ENCODE peak calls at places on chromosome 5, in six cellular contexts. One of them, this sample, is unnamed.
A peak's percentile ranks its signal among the peaks of the same experiment; 100 is the strongest.

GRCh38 chr5:141637266-141637692 is 482 bp downstream of the RELL2 start:
- DNase-seq in fibroblast of lung: no peak
- DNase-seq in neuronal stem cell: peak; percentile 26
- DNase-seq in PC-3: no peak
- DNase-seq in A549: no peak
- DNase-seq in neural progenitor cell: peak; percentile 62
- DNase-seq in this sample: no peak

GRCh38 chr5:148469446-148470062 is 85.8 kb downstream of the FBXO38 start:
- DNase-seq in fibroblast of lung: peak; percentile 83
- DNase-seq in neuronal stem cell: no peak
- DNase-seq in PC-3: peak; percentile 97
- DNase-seq in A549: no peak
- DNase-seq in neural progenitor cell: no peak
- DNase-seq in this sample: no peak

GRCh38 chr5:96968614-96969013 is 32.7 kb downstream of the LNPEP start:
- DNase-seq in fibroblast of lung: no peak
- DNase-seq in neuronal stem cell: no peak
- DNase-seq in PC-3: no peak
- DNase-seq in A549: no peak
- DNase-seq in neural progenitor cell: no peak
- DNase-seq in this sample: no peak

GRCh38 chr5:10684303-10685086 is 76.5 kb downstream of the DAP start:
- DNase-seq in fibroblast of lung: no peak
- DNase-seq in neuronal stem cell: no peak
- DNase-seq in PC-3: no peak
- DNase-seq in A549: no peak
- DNase-seq in neural progenitor cell: no peak
- DNase-seq in this sample: no peak

GRCh38 chr5:119331566-119332095 is 24.2 kb upstream of the TNFAIP8 start:
- DNase-seq in fibroblast of lung: no peak
- DNase-seq in neuronal stem cell: no peak
- DNase-seq in PC-3: no peak
- DNase-seq in A549: no peak
- DNase-seq in neural progenitor cell: no peak
- DNase-seq in this sample: no peak

GRCh38 chr5:138369706-138370105 is 17.2 kb downstream of the KDM3B start:
- DNase-seq in fibroblast of lung: no peak
- DNase-seq in neuronal stem cell: no peak
- DNase-seq in PC-3: no peak
- DNase-seq in A549: no peak
- DNase-seq in neural progenitor cell: no peak
- DNase-seq in this sample: no peak

GRCh38 chr5:117336208-117336607 is 761.6 kb upstream of the SEMA6A start:
- DNase-seq in fibroblast of lung: no peak
- DNase-seq in neuronal stem cell: no peak
- DNase-seq in PC-3: no peak
- DNase-seq in A549: no peak
- DNase-seq in neural progenitor cell: no peak
- DNase-seq in this sample: no peak

GRCh38 chr5:156367602-156368001 is 40.6 kb downstream of the SGCD start:
- DNase-seq in fibroblast of lung: peak; percentile 93
- DNase-seq in neuronal stem cell: no peak
- DNase-seq in PC-3: no peak
- DNase-seq in A549: no peak
- DNase-seq in neural progenitor cell: no peak
- DNase-seq in this sample: no peak

GRCh38 chr5:132483101-132483500 is 7.5 kb downstream of the IRF1 start:
- DNase-seq in fibroblast of lung: no peak
- DNase-seq in neuronal stem cell: no peak
- DNase-seq in PC-3: no peak
- DNase-seq in A549: no peak
- DNase-seq in neural progenitor cell: no peak
- DNase-seq in this sample: no peak

GRCh38 chr5:148455055-148455675 is 71.4 kb downstream of the FBXO38 start:
- DNase-seq in fibroblast of lung: peak; percentile 44
- DNase-seq in neuronal stem cell: no peak
- DNase-seq in PC-3: no peak
- DNase-seq in A549: no peak
- DNase-seq in neural progenitor cell: no peak
- DNase-seq in this sample: no peak

GRCh38 chr5:134594797-134595457 is 37.7 kb downstream of the SAR1B start:
- DNase-seq in fibroblast of lung: no peak
- DNase-seq in neuronal stem cell: no peak
- DNase-seq in PC-3: no peak
- DNase-seq in A549: no peak
- DNase-seq in neural progenitor cell: no peak
- DNase-seq in this sample: no peak

GRCh38 chr5:81986126-81986525 is 14.3 kb downstream of the ATG10 start:
- DNase-seq in fibroblast of lung: peak; percentile 78
- DNase-seq in neuronal stem cell: no peak
- DNase-seq in PC-3: no peak
- DNase-seq in A549: no peak
- DNase-seq in neural progenitor cell: no peak
- DNase-seq in this sample: no peak

GRCh38 chr5:143279698-143280097 is 123.8 kb downstream of the NR3C1 start:
- DNase-seq in fibroblast of lung: peak; percentile 38
- DNase-seq in neuronal stem cell: no peak
- DNase-seq in PC-3: peak; percentile 46
- DNase-seq in A549: peak; percentile 68
- DNase-seq in neural progenitor cell: peak; percentile 6
- DNase-seq in this sample: peak; percentile 76

GRCh38 chr5:14201325-14202061 is 58.4 kb downstream of the TRIO start:
- DNase-seq in fibroblast of lung: peak; percentile 90
- DNase-seq in neuronal stem cell: no peak
- DNase-seq in PC-3: peak; percentile 36
- DNase-seq in A549: no peak
- DNase-seq in neural progenitor cell: no peak
- DNase-seq in this sample: no peak

GRCh38 chr5:152864447-152864846 is 459.4 kb upstream of the NMUR2 start:
- DNase-seq in fibroblast of lung: no peak
- DNase-seq in neuronal stem cell: no peak
- DNase-seq in PC-3: no peak
- DNase-seq in A549: no peak
- DNase-seq in neural progenitor cell: no peak
- DNase-seq in this sample: no peak

GRCh38 chr5:95113489-95113888 is 171.4 kb downstream of the MCTP1 start:
- DNase-seq in fibroblast of lung: peak; percentile 88
- DNase-seq in neuronal stem cell: no peak
- DNase-seq in PC-3: peak; percentile 9
- DNase-seq in A549: no peak
- DNase-seq in neural progenitor cell: peak; percentile 45
- DNase-seq in this sample: no peak

GRCh38 chr5:6439588-6440550 is 8.8 kb upstream of the UBE2QL1 start:
- DNase-seq in fibroblast of lung: peak; percentile 18
- DNase-seq in neuronal stem cell: no peak
- DNase-seq in PC-3: peak; percentile 57
- DNase-seq in A549: no peak
- DNase-seq in neural progenitor cell: no peak
- DNase-seq in this sample: no peak

GRCh38 chr5:136202800-136203199 is 9.8 kb upstream of the SMIM32 start:
- DNase-seq in fibroblast of lung: no peak
- DNase-seq in neuronal stem cell: peak; percentile 42
- DNase-seq in PC-3: no peak
- DNase-seq in A549: no peak
- DNase-seq in neural progenitor cell: peak; percentile 92
- DNase-seq in this sample: no peak

GRCh38 chr5:176369934-176370711 is 4.8 kb downstream of the ARL10 start:
- DNase-seq in fibroblast of lung: no peak
- DNase-seq in neuronal stem cell: no peak
- DNase-seq in PC-3: no peak
- DNase-seq in A549: no peak
- DNase-seq in neural progenitor cell: no peak
- DNase-seq in this sample: no peak

GRCh38 chr5:122774861-122775712 is at the start of gene SNX2:
- DNase-seq in fibroblast of lung: peak; percentile 80
- DNase-seq in neuronal stem cell: peak; percentile 83
- DNase-seq in PC-3: peak; percentile 85
- DNase-seq in A549: peak; percentile 89
- DNase-seq in neural progenitor cell: peak; percentile 97
- DNase-seq in this sample: peak; percentile 65

GRCh38 chr5:172443441-172444109 is 10.8 kb downstream of the SH3PXD2B start:
- DNase-seq in fibroblast of lung: peak; percentile 98
- DNase-seq in neuronal stem cell: no peak
- DNase-seq in PC-3: peak; percentile 95
- DNase-seq in A549: peak; percentile 81
- DNase-seq in neural progenitor cell: no peak
- DNase-seq in this sample: peak; percentile 78

GRCh38 chr5:154479160-154479943 is 1.3 kb upstream of the HAND1 start:
- DNase-seq in fibroblast of lung: no peak
- DNase-seq in neuronal stem cell: no peak
- DNase-seq in PC-3: no peak
- DNase-seq in A549: no peak
- DNase-seq in neural progenitor cell: peak; percentile 48
- DNase-seq in this sample: no peak

GRCh38 chr5:156534906-156535305 is 207.9 kb downstream of the SGCD start:
- DNase-seq in fibroblast of lung: peak; percentile 44
- DNase-seq in neuronal stem cell: no peak
- DNase-seq in PC-3: no peak
- DNase-seq in A549: no peak
- DNase-seq in neural progenitor cell: no peak
- DNase-seq in this sample: no peak

GRCh38 chr5:180618487-180618829 is 27.2 kb upstream of the SCGB3A1 start:
- DNase-seq in fibroblast of lung: no peak
- DNase-seq in neuronal stem cell: no peak
- DNase-seq in PC-3: no peak
- DNase-seq in A549: no peak
- DNase-seq in neural progenitor cell: no peak
- DNase-seq in this sample: no peak
- H3K4me2 ChIP-seq in fibroblast of lung: peak overlapping the region; percentile 75
- H3K4me2 ChIP-seq in neuronal stem cell: peak overlapping the region; percentile 77
- H3K4me2 ChIP-seq in PC-3: no peak overlapping the region
- H3K4me2 ChIP-seq in A549: peak overlapping the region; percentile 92
- H3K4me2 ChIP-seq in neural progenitor cell: peak overlapping the region; percentile 92
- H3K4me2 ChIP-seq in this sample: no peak overlapping the region

DNA sequence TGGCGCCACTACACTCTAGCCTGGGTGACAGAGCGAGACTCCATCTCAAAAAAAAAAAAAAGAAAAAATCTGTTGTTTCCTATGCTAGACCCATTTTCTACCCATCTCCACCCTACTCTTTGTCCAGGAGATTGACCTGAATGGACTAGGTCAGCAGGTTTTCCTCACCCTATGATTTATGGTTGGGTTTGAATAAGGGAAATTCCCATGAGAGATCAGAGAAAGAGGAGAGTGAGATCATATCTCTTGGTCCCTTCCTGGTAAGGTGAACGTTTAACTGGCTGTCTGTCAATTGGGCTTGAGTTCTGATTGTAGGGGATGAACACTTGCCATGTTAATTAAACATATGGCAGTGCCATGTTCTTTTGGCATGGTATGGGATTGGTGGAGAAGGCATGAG is 387.4 kb downstream of the MAN2A1 start:
- DNase-seq in fibroblast of lung: no peak
- DNase-seq in neuronal stem cell: no peak
- DNase-seq in PC-3: no peak
- DNase-seq in A549: no peak
- DNase-seq in neural progenitor cell: no peak
- DNase-seq in this sample: no peak
- H3K4me2 ChIP-seq in fibroblast of lung: no peak overlapping the region
- H3K4me2 ChIP-seq in neuronal stem cell: no peak overlapping the region
- H3K4me2 ChIP-seq in PC-3: no peak overlapping the region
- H3K4me2 ChIP-seq in A549: no peak overlapping the region
- H3K4me2 ChIP-seq in neural progenitor cell: no peak overlapping the region
- H3K4me2 ChIP-seq in this sample: no peak overlapping the region

DNA sequence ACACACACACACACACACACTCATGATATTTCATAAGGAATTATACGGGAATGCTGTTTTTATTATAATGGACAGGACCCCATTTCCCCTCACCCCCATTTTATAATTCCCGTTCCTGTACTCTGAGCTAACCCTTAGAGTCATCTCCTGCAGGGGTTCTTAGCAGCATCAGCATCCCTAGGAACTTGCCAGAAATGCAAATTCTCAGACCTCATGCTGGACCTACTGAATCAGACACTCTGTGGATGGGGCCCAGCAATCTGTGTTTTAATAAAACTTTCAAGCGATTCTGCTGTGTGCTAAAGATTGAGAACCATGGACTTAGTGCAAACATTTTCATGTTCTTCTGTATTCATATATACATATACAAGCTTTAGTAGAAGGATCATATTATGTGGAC is 65.3 kb downstream of the ARHGEF28 start:
- DNase-seq in fibroblast of lung: peak; percentile 61
- DNase-seq in neuronal stem cell: no peak
- DNase-seq in PC-3: no peak
- DNase-seq in A549: no peak
- DNase-seq in neural progenitor cell: no peak
- DNase-seq in this sample: no peak
- H3K4me2 ChIP-seq in fibroblast of lung: no peak overlapping the region
- H3K4me2 ChIP-seq in neuronal stem cell: no peak overlapping the region
- H3K4me2 ChIP-seq in PC-3: peak overlapping the region; percentile 56
- H3K4me2 ChIP-seq in A549: peak overlapping the region; percentile 76
- H3K4me2 ChIP-seq in neural progenitor cell: no peak overlapping the region
- H3K4me2 ChIP-seq in this sample: peak overlapping the region; percentile 21

GRCh38 chr5:178994580-178995340 is at the start of gene GRM6:
- DNase-seq in fibroblast of lung: no peak
- DNase-seq in neuronal stem cell: peak; percentile 35
- DNase-seq in PC-3: no peak
- DNase-seq in A549: no peak
- DNase-seq in neural progenitor cell: peak; percentile 73
- DNase-seq in this sample: no peak

GRCh38 chr5:178997191-178997590 is 2.1 kb upstream of the GRM6 start:
- DNase-seq in fibroblast of lung: no peak
- DNase-seq in neuronal stem cell: no peak
- DNase-seq in PC-3: no peak
- DNase-seq in A549: no peak
- DNase-seq in neural progenitor cell: no peak
- DNase-seq in this sample: no peak

GRCh38 chr5:178995341-178995690 is 196 bp upstream of the GRM6 start:
- DNase-seq in fibroblast of lung: no peak
- DNase-seq in neuronal stem cell: no peak
- DNase-seq in PC-3: no peak
- DNase-seq in A549: no peak
- DNase-seq in neural progenitor cell: no peak
- DNase-seq in this sample: no peak

GRCh38 chr5:178996156-178996555 is 1.0 kb upstream of the GRM6 start:
- DNase-seq in fibroblast of lung: no peak
- DNase-seq in neuronal stem cell: no peak
- DNase-seq in PC-3: no peak
- DNase-seq in A549: no peak
- DNase-seq in neural progenitor cell: peak; percentile 29
- DNase-seq in this sample: no peak

DNA sequence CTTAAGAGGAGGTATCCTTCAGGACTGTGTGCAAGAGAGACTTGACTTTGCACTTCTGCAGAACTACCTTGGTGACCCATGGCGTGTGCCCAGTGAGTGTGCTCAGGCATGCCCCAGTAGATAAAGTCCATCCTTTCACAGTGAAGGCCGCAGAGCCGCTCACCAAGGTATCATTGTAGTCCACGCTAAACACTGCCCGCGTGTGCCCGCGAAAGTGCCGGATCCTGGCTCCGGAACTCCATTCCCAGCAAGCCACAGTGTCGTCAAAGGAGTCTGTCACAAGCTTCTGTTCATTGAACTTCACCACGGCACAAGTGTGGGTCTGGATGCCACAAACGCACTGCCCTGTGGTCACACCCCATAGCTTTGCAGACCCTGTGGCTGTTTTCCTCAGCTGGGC is 3.3 kb upstream of the GRM6 start:
- DNase-seq in fibroblast of lung: no peak
- DNase-seq in neuronal stem cell: no peak
- DNase-seq in PC-3: no peak
- DNase-seq in A549: no peak
- DNase-seq in neural progenitor cell: no peak
- DNase-seq in this sample: no peak
- H3K4me2 ChIP-seq in fibroblast of lung: no peak overlapping the region
- H3K4me2 ChIP-seq in neuronal stem cell: no peak overlapping the region
- H3K4me2 ChIP-seq in PC-3: no peak overlapping the region
- H3K4me2 ChIP-seq in A549: no peak overlapping the region
- H3K4me2 ChIP-seq in neural progenitor cell: no peak overlapping the region
- H3K4me2 ChIP-seq in this sample: no peak overlapping the region

GRCh38 chr5:4258170-4258569 is 662.5 kb downstream of the IRX1 start:
- DNase-seq in fibroblast of lung: no peak
- DNase-seq in neuronal stem cell: no peak
- DNase-seq in PC-3: no peak
- DNase-seq in A549: no peak
- DNase-seq in neural progenitor cell: no peak
- DNase-seq in this sample: no peak
- H3K4me2 ChIP-seq in fibroblast of lung: no peak overlapping the region
- H3K4me2 ChIP-seq in neuronal stem cell: no peak overlapping the region
- H3K4me2 ChIP-seq in PC-3: no peak overlapping the region
- H3K4me2 ChIP-seq in A549: no peak overlapping the region
- H3K4me2 ChIP-seq in neural progenitor cell: no peak overlapping the region
- H3K4me2 ChIP-seq in this sample: no peak overlapping the region